ENCODE peak calls at places on chromosomes 13 and 19, in eight cellular contexts. M, J, G, V, T, A, O and U are unnamed samples.
A peak's percentile ranks its signal among the peaks of the same experiment; 100 is the strongest.

GRCh38 chr13:33323766-33324525 is 38.4 kb upstream of the STARD13 start:
- DNase-seq in V (no peak), O (no peak), A (no peak), G (no peak), T (no peak), J (peak; percentile 29), M (no peak), U (no peak)

GRCh38 chr19:15934332-15935078 is at the start of gene CYP4F11:
- DNase-seq in T (peak; percentile 51), M (no peak), O (peak; percentile 96), G (peak; percentile 15), V (no peak), J (no peak), A (no peak), U (peak; percentile 46)

GRCh38 chr19:45451181-45451849 is 16.5 kb upstream of the FOSB start:
- DNase-seq in T (no peak), A (peak; percentile 47), V (no peak), O (no peak), M (no peak), J (no peak), G (no peak), U (peak; percentile 24)

GRCh38 chr13:57644106-57644505 is 12.6 kb downstream of the PCDH17 start:
- DNase-seq in T (no peak), O (no peak), V (no peak), A (no peak), M (no peak), J (no peak), G (peak; percentile 8), U (no peak)

GRCh38 chr19:719081-719512 is 10.4 kb downstream of the PALM start:
- DNase-seq in M (no peak), J (peak; percentile 43), G (no peak), T (no peak), V (no peak), A (no peak), O (no peak), U (no peak)

GRCh38 chr19:17246681-17247425 is 1.1 kb upstream of the NR2F6 start:
- DNase-seq in J (no peak), A (no peak), M (no peak), T (no peak), G (no peak), V (no peak), O (peak; percentile 56), U (no peak)

GRCh38 chr19:4717191-4717965 is 6.3 kb downstream of the DPP9 start:
- DNase-seq in V (no peak), G (no peak), A (no peak), J (peak; percentile 32), O (peak; percentile 42), T (peak; percentile 91), M (no peak), U (peak; percentile 80)

GRCh38 chr19:46065486-46065885 is 24.7 kb upstream of the IGFL4 start:
- DNase-seq in J (no peak), V (no peak), A (no peak), O (no peak), G (no peak), M (no peak), T (peak; percentile 66), U (peak; percentile 63)

GRCh38 chr19:2476451-2477140 is 669 bp downstream of the GADD45B start:
- DNase-seq in V (no peak), M (peak; percentile 48), T (peak; percentile 91), G (peak; percentile 24), A (peak; percentile 44), O (no peak), J (no peak), U (peak; percentile 39)

GRCh38 chr13:106859505-106859904 is 291.6 kb upstream of the ARGLU1 start:
- DNase-seq in A (no peak), M (no peak), O (no peak), G (no peak), V (no peak), T (no peak), J (no peak), U (peak; percentile 28)

GRCh38 chr13:22235285-22235949 is 564.5 kb downstream of the FGF9 start:
- DNase-seq in M (no peak), T (no peak), G (no peak), V (no peak), A (no peak), J (no peak), O (no peak), U (no peak)

GRCh38 chr13:51122868-51123267 is 11.8 kb upstream of the C13orf42 start:
- DNase-seq in J (no peak), M (no peak), O (no peak), T (no peak), V (no peak), A (no peak), G (no peak), U (no peak)

GRCh38 chr13:29877456-29878096 is 27.2 kb upstream of the UBL3 start:
- DNase-seq in M (no peak), G (no peak), V (peak; percentile 11), J (no peak), T (no peak), O (no peak), A (no peak), U (no peak)

GRCh38 chr13:26300140-26300539 is 46.2 kb downstream of the CDK8 start:
- DNase-seq in O (no peak), T (peak; percentile 64), A (no peak), V (no peak), G (no peak), M (no peak), J (peak; percentile 9), U (peak; percentile 60)